ENCODE peak calls at places on chromosomes 3 and 15, in eight cellular contexts. X is glutamatergic neuron, G is fibroblast of pulmonary artery, H is nephron progenitor cell, Z is astrocyte of the spinal cord, D is omental fat pad, F is right atrium auricular region, S is psoas muscle. C is an unnamed sample.

GRCh38 chr3:37668831-37669610 is 192.7 kb upstream of the CTDSPL start:
- DNase-seq in X (no peak), G (no peak), H (peak), Z (no peak), D (no peak), F (no peak), S (no peak), C (no peak)

GRCh38 chr3:179451335-179452165 is at the start of gene GNB4:
- DNase-seq in X (peak), G (peak), H (peak), Z (peak), D (peak), F (peak), S (peak), C (peak)

GRCh38 chr3:104596551-104596950 is 770.2 kb upstream of the ALCAM start:
- DNase-seq in X (no peak), G (peak), H (peak), Z (peak), D (no peak), F (no peak), S (no peak), C (no peak)

GRCh38 chr3:151402349-151402748 is 17.8 kb upstream of the P2RY12 start:
- DNase-seq in X (no peak), G (no peak), H (no peak), Z (no peak), D (no peak), F (no peak), S (no peak), C (no peak)

GRCh38 chr15:58469432-58470353 is 37.9 kb downstream of the LIPC start:
- DNase-seq in X (no peak), G (peak), H (no peak), Z (peak), D (no peak), F (peak), S (no peak), C (no peak)

GRCh38 chr3:83968386-83968785 is 990.4 kb upstream of the CADM2 start:
- DNase-seq in X (no peak), G (no peak), H (no peak), Z (no peak), D (no peak), F (no peak), S (no peak), C (no peak)

GRCh38 chr3:25592510-25592968 is 72.2 kb downstream of the TOP2B start:
- DNase-seq in X (no peak), G (peak), H (no peak), Z (peak), D (no peak), F (peak), S (peak), C (no peak)

GRCh38 chr3:134794323-134794722 is 737 bp upstream of the EPHB1 start:
- DNase-seq in X (no peak), G (no peak), H (no peak), Z (no peak), D (no peak), F (no peak), S (no peak), C (no peak)

GRCh38 chr3:120129718-120130117 is 35.5 kb upstream of the GSK3B start:
- DNase-seq in X (no peak), G (no peak), H (no peak), Z (peak), D (no peak), F (no peak), S (no peak), C (no peak)

GRCh38 chr3:55452886-55453285 is 34.2 kb downstream of the WNT5A start:
- DNase-seq in X (no peak), G (no peak), H (no peak), Z (no peak), D (no peak), F (peak), S (no peak), C (no peak)

GRCh38 chr3:130820976-130821375 is 72.9 kb upstream of the ATP2C1 start:
- DNase-seq in X (no peak), G (peak), H (no peak), Z (peak), D (no peak), F (no peak), S (no peak), C (peak)

GRCh38 chr3:128330301-128330845 is 136.3 kb downstream of the DNAJB8 start:
- DNase-seq in X (no peak), G (no peak), H (no peak), Z (no peak), D (no peak), F (no peak), S (no peak), C (no peak)

GRCh38 chr3:197680955-197681521 is 55.7 kb downstream of the RUBCN start:
- DNase-seq in X (no peak), G (no peak), H (no peak), Z (no peak), D (no peak), F (no peak), S (no peak), C (no peak)
- TF ChIP-seq CTCF in X (no peak), G (no peak), H (no peak), Z (no peak), D (no peak), F (no peak), S (no peak), C (no peak)

GRCh38 chr15:65595960-65596359 is 15.0 kb downstream of the INTS14 start:
- DNase-seq in X (peak), G (peak), H (no peak), Z (no peak), D (no peak), F (no peak), S (no peak), C (no peak)
- TF ChIP-seq CTCF in X (peak), G (peak), H (no peak), Z (peak), D (no peak), F (no peak), S (no peak), C (no peak)

GRCh38 chr15:36814085-36814484 is 234.7 kb downstream of the CDIN1 start:
- DNase-seq in X (no peak), G (no peak), H (no peak), Z (no peak), D (no peak), F (no peak), S (no peak), C (no peak)

GRCh38 chr15:36811903-36812302 is 232.5 kb downstream of the CDIN1 start:
- DNase-seq in X (no peak), G (no peak), H (no peak), Z (no peak), D (no peak), F (no peak), S (no peak), C (no peak)

GRCh38 chr15:36808401-36809160 is 229.2 kb downstream of the CDIN1 start:
- DNase-seq in X (no peak), G (peak), H (no peak), Z (peak), D (no peak), F (no peak), S (no peak), C (no peak)

GRCh38 chr15:36809380-36809779 is 230.0 kb downstream of the CDIN1 start:
- DNase-seq in X (no peak), G (no peak), H (no peak), Z (no peak), D (no peak), F (no peak), S (no peak), C (no peak)

GRCh38 chr15:36810656-36811449 is 231.4 kb downstream of the CDIN1 start:
- DNase-seq in X (peak), G (no peak), H (no peak), Z (no peak), D (no peak), F (no peak), S (no peak), C (no peak)
- TF ChIP-seq CTCF in X (peak), G (peak), H (peak), Z (peak), D (no peak), F (no peak), S (no peak), C (no peak)

GRCh38 chr3:117706731-117707130 is 997.2 kb downstream of the TUSC7 start:
- DNase-seq in X (no peak), G (no peak), H (no peak), Z (no peak), D (no peak), F (no peak), S (no peak), C (no peak)

GRCh38 chr3:117709108-117709507 is 999.5 kb downstream of the TUSC7 start:
- DNase-seq in X (no peak), G (no peak), H (no peak), Z (no peak), D (no peak), F (no peak), S (no peak), C (no peak)

GRCh38 chr3:117706037-117706436 is 996.5 kb downstream of the TUSC7 start:
- DNase-seq in X (no peak), G (peak), H (no peak), Z (peak), D (no peak), F (no peak), S (no peak), C (no peak)

GRCh38 chr3:117708601-117709000 is 999.0 kb downstream of the TUSC7 start:
- DNase-seq in X (no peak), G (no peak), H (no peak), Z (no peak), D (no peak), F (no peak), S (no peak), C (no peak)
- TF ChIP-seq CTCF in X (no peak), G (no peak), H (no peak), Z (no peak), D (no peak), F (no peak), S (no peak), C (no peak)

DNA sequence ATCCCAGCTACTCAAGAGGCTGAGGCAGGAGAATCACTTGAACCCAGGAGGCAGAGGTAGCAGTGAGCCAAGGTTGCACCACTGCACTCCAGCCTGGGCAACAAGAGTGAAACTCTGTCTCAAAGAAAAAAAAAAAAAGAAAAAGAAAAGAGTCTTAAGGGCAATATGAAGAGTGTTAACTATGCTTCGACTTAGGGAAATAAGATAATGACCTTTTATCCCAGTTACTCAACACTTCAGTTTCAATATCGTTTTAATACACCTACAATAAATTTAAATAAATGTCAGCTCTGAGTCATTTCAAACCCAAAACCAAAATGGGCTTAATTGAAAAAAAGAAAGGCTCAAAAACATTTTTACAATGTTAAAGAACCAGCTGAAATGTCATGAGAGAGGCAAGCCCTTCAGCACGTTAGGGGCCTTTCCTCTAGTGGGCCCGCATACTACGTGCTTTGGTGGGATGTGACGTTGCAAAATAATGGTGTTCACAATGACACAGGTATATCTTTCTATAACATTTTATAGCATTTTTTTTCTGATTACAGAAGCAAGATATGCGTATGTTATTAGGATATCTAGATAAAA is 15.3 kb downstream of the FYCO1 start:
- DNase-seq in X (no peak), G (no peak), H (no peak), Z (no peak), D (no peak), F (no peak), S (no peak), C (no peak)
- TF ChIP-seq CTCF in X (no peak), G (no peak), H (no peak), Z (no peak), D (no peak), F (no peak), S (no peak), C (no peak)

GRCh38 chr3:162538906-162539305 is 1042.3 kb downstream of the OTOL1 start:
- DNase-seq in X (no peak), G (no peak), H (no peak), Z (no peak), D (no peak), F (no peak), S (no peak), C (no peak)
- TF ChIP-seq CTCF in X (no peak), G (no peak), H (no peak), Z (no peak), D (no peak), F (no peak), S (no peak), C (no peak)

C was measured in CD14-positive monocyte.